ENCODE peak calls at places on chromosomes 4 and X, in four cellular contexts. I is fibroblast of mammary gland, X is heart right ventricle, U is IMR-90. V is an unnamed sample.

GRCh38 chrX:38484607-38485498 is 76.5 kb upstream of the TSPAN7 start:
- DNase-seq in U (no peak), I (no peak), X (no peak), V (no peak)

GRCh38 chr4:48651869-48652447 is 128.1 kb downstream of the FRYL start:
- DNase-seq in X (no peak), I (peak), U (peak), V (peak)

GRCh38 chr4:73213917-73214663 is 44.5 kb downstream of the ANKRD17 start:
- DNase-seq in X (no peak), U (peak), I (peak), V (peak)

GRCh38 chr4:186644737-186645261 is 78.9 kb downstream of the FAT1 start:
- DNase-seq in U (peak), X (peak), I (peak), V (no peak)

GRCh38 chr4:22764183-22764582 is 71.4 kb downstream of the GBA3 start:
- DNase-seq in X (no peak), I (no peak), U (no peak), V (no peak)

GRCh38 chrX:40008841-40009461 is 88.8 kb downstream of the BCOR start:
- DNase-seq in X (peak), U (no peak), I (no peak), V (no peak)

GRCh38 chrX:110086916-110087484 is 84.1 kb downstream of the TMEM164 start:
- DNase-seq in X (no peak), U (peak), I (peak), V (peak)

GRCh38 chrX:74232859-74233258 is 71.1 kb upstream of the ZCCHC13 start:
- DNase-seq in X (no peak), U (peak), I (peak), V (peak)

GRCh38 chrX:110794601-110795000 is 1.0 kb downstream of the CHRDL1 start:
- DNase-seq in I (no peak), X (no peak), U (no peak), V (no peak)

GRCh38 chr4:122909683-122910082 is 12.7 kb downstream of the NUDT6 start:
- DNase-seq in I (no peak), X (no peak), U (no peak), V (no peak)

GRCh38 chr4:4782969-4783368 is 76.5 kb upstream of the MSX1 start:
- DNase-seq in I (peak), U (peak), X (no peak), V (peak)

GRCh38 chrX:36908801-36909403 is 99.3 kb upstream of the FAM47C start:
- DNase-seq in I (peak), U (peak), X (no peak), V (peak)

GRCh38 chr4:8892556-8893226 is 21.1 kb upstream of the HMX1 start:
- DNase-seq in I (no peak), U (no peak), X (no peak), V (no peak)

GRCh38 chr4:8893624-8894423 is 22.2 kb upstream of the HMX1 start:
- DNase-seq in X (no peak), U (no peak), I (no peak), V (no peak)

GRCh38 chr4:8893227-8893623 is 21.6 kb upstream of the HMX1 start:
- DNase-seq in I (no peak), U (no peak), X (no peak), V (no peak)

GRCh38 chr4:8891255-8891645 is 19.6 kb upstream of the HMX1 start:
- DNase-seq in I (no peak), U (peak), X (no peak), V (no peak)

DNA sequence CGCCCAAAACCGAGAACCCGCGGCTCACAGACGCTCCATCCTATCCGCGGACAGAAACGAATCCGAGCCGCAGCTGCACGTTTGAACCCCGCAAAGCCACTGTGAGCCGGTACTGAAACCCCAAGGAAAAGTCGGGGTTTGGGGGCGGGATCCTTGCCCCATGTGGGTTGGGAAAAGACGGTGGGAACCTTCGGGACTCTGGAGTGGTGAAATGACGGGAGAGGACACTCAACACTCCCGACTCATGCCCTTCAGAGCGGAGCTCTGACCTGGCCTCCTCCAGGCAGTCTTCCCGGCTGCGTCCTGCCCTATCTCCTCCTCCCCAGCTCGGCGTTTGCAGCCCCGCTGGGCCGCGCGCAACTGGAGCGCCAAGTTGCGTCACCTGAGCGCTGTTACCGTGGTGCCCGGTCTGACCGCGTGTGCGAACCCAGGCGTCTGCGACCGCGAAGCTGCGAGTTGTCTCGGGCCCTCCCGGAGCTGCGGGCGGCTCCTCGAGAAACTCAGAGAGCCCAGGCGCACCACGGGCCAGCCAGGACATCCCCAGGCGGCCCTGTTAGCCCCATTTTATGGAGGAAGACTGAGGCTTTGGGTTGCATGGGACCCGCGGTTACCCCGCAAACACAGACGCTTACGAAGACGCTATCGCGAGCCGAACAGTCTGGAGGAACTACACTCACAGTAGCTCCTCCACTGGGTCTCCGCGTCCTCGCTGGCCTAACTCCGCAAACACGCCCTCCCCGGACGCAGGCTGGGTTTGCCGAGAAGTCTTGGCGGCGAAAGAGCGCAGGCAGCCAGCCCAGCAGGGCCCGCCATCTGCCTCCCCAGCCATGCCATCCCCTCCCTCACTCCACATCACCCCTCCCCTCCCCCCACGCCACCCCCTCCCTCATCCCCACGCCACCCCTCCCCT is 20.3 kb upstream of the HMX1 start:
- DNase-seq in X (no peak), U (no peak), I (no peak), V (no peak)
- TF ChIP-seq CTCF in X (no peak), U (no peak), I (no peak), V (no peak)

GRCh38 chr4:121071640-121072037 is 696 bp downstream of the NDNF start:
- DNase-seq in I (no peak), U (no peak), X (no peak), V (no peak)

GRCh38 chr4:121072080-121072835 is at the start of gene NDNF:
- DNase-seq in I (peak), U (peak), X (peak), V (peak)

GRCh38 chr4:121070696-121071639 is 1.4 kb downstream of the NDNF start:
- DNase-seq in X (peak), U (no peak), I (peak), V (peak)

GRCh38 chr4:121070274-121070673 is 2.1 kb downstream of the NDNF start:
- DNase-seq in I (no peak), U (no peak), X (peak), V (no peak)

DNA sequence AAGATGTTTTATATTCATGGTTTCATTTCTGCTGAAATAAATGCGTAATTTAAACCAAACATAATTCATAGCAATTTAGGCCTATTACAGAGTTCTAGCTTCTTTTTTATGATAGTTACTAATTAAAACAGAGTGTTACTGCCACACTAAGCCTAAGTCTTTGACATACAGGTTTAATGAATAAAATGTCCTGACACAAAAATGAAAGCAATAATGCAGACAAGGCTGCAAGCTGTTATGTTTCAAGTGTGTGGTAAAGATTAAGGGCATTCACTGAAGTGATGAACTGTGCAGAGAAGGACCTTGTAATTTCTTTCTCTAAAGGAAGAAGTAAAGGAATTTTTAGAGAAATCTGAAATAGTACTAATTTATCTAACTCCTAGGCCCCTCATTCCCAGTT is 2.9 kb downstream of the NDNF start:
- DNase-seq in X (no peak), U (no peak), I (no peak), V (no peak)
- H3K4me3 ChIP-seq in X (no peak), U (no peak), I (no peak), V (peak)

GRCh38 chrX:19225906-19226305 is 103.6 kb upstream of the ADGRG2 start:
- DNase-seq in I (peak), X (no peak), U (peak), V (no peak)
- TF ChIP-seq CTCF in I (peak), X (no peak), U (peak), V (no peak)

GRCh38 chr4:100188829-100189228 is 1.4 kb downstream of the DDIT4L start:
- DNase-seq in U (no peak), X (no peak), I (no peak), V (no peak)

GRCh38 chr4:100187781-100188180 is 2.5 kb downstream of the DDIT4L start:
- DNase-seq in U (no peak), I (no peak), X (no peak), V (no peak)

GRCh38 chr4:100184787-100185186 is 5.5 kb downstream of the DDIT4L start:
- DNase-seq in U (no peak), I (no peak), X (no peak), V (no peak)

GRCh38 chr4:100190643-100191600 is 654 bp upstream of the DDIT4L start:
- DNase-seq in I (peak), U (peak), X (no peak), V (peak)

GRCh38 chr4:100189820-100190642 is at the start of gene DDIT4L:
- DNase-seq in U (peak), I (peak), X (peak), V (peak)
- H3K4me3 ChIP-seq in U (peak), I (peak), X (peak), V (peak)

GRCh38 chrX:5916945-5917344 is 311.7 kb downstream of the NLGN4X start:
- DNase-seq in I (no peak), X (no peak), U (no peak), V (no peak)
- TF ChIP-seq CTCF in I (no peak), X (no peak), U (no peak), V (no peak)

DNA sequence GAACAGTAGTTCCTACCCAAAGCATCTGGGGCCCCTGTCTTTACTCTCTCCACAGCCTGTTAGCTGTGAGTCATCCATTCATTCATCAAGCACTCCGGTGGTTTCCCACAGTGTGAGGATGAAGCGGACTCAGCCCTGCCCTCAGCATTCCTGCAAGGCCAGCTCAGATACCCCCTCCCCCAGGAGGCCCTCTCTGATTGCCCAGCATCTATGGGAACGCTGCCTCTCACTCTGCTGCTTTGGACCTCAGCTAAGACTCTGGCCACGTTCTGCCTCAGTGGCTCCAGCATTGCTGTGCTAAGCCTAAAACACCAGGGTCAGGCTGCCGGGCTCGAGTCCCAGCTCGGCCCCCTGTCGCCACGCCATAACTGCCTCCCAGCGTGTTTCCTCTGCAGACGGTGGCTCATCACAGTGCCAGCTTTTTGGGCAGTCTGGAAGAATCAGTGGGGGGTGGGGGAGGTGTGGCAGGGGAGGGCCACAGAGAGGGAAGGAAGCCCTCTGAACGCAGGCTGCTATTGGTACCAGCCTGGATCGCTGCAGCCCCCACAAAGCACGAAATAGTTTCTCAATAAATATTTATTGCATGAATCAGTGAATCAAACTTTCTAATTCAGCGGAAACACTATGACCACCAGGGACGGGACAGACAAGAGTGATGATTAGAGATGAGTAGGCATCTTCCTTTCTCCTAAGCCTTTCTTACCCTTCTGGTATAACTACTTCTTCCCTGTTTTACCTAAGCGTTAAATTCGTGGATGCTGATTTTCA is 74.4 kb downstream of the SORCS2 start:
- DNase-seq in X (no peak), I (peak), U (peak), V (peak)
- H3K4me3 ChIP-seq in X (no peak), I (no peak), U (no peak), V (no peak)

V was measured in AG10803.